ENCODE peak calls at places on chromosomes 7 and 10, in five cellular contexts. S is pons; U is stimulated activated CD8-positive, alpha-beta memory T cell treated with anti-CD3 and anti-CD28 coated beads, Interleukin-12 subunit alpha, Interleukin-12 subunit beta, amount 100 ng/mL, for 4 hours; T is Panc1; K is CD4-positive, alpha-beta memory T cell. X is an unnamed sample.

GRCh38 chr10:31605426-31605825 is 286.4 kb downstream of the ZEB1 start:
- DNase-seq in K (no peak), S (no peak), T (no peak), U (no peak), X (no peak)

GRCh38 chr7:34137176-34137575 is 231.8 kb downstream of the BMPER start:
- DNase-seq in T (no peak), U (no peak), S (no peak), K (no peak), X (no peak)

GRCh38 chr10:115939101-115939815 is 333.7 kb downstream of the GFRA1 start:
- DNase-seq in S (no peak), T (no peak), K (no peak), U (no peak), X (no peak)

GRCh38 chr10:58239561-58240169 is 28.0 kb downstream of the IPMK start:
- DNase-seq in K (no peak), U (no peak), S (no peak), T (no peak), X (no peak)

GRCh38 chr10:124035928-124036558 is 57.4 kb downstream of the CHST15 start:
- DNase-seq in U (peak; percentile 5), T (no peak), S (peak; percentile 54), K (no peak), X (no peak)

GRCh38 chr7:154188330-154188729 is 136.1 kb downstream of the DPP6 start:
- DNase-seq in U (no peak), K (no peak), S (no peak), T (no peak), X (no peak)

GRCh38 chr7:98771519-98772241 is 98.1 kb downstream of the TMEM130 start:
- DNase-seq in K (no peak), T (no peak), S (peak; percentile 20), U (no peak), X (no peak)

GRCh38 chr7:157576415-157576814 is 239.6 kb downstream of the DNAJB6 start:
- DNase-seq in U (peak; percentile 10), T (no peak), S (no peak), K (peak; percentile 82), X (peak; percentile 53)

GRCh38 chr7:99120503-99120902 is 23.4 kb downstream of the SMURF1 start:
- DNase-seq in T (no peak), U (no peak), K (no peak), S (peak; percentile 67), X (no peak)

X was measured in CD4-positive, CD25-positive, alpha-beta regulatory T cell.